ENCODE peak calls at places on chromosomes 12 and 14, in seven cellular contexts. L, P, M, B, O, Y and K are unnamed samples.

GRCh38 chr12:78164154-78164553 is 333.5 kb downstream of the NAV3 start:
- DNase-seq in B (no peak), P (no peak), L (no peak), Y (no peak), M (no peak), O (no peak), K (no peak)

GRCh38 chr14:64758711-64759554 is 54.7 kb downstream of the PLEKHG3 start:
- DNase-seq in B (no peak), L (no peak), P (no peak), Y (no peak), O (no peak), M (peak), K (no peak)

GRCh38 chr12:15230751-15231150 is 9.5 kb upstream of the RERG start:
- DNase-seq in P (no peak), M (no peak), O (no peak), Y (no peak), L (no peak), B (no peak), K (no peak)

GRCh38 chr12:89252284-89252683 is 100.0 kb downstream of the DUSP6 start:
- DNase-seq in P (no peak), L (no peak), M (no peak), B (no peak), Y (no peak), O (no peak), K (no peak)

GRCh38 chr12:64392221-64392620 is 1.7 kb upstream of the C12orf56 start:
- DNase-seq in Y (no peak), O (peak), M (no peak), P (no peak), B (no peak), L (no peak), K (peak)

GRCh38 chr12:45121224-45121623 is 70.3 kb upstream of the DBX2 start:
- DNase-seq in B (no peak), O (no peak), Y (no peak), P (no peak), M (no peak), L (no peak), K (no peak)

GRCh38 chr14:91482278-91483023 is 27.7 kb downstream of the PPP4R3A start:
- DNase-seq in P (no peak), O (no peak), M (no peak), B (no peak), L (no peak), Y (no peak), K (no peak)

GRCh38 chr12:90925562-90925961 is 29.4 kb downstream of the CCER1 start:
- DNase-seq in B (no peak), L (no peak), P (no peak), O (no peak), M (no peak), Y (no peak), K (no peak)

GRCh38 chr12:130984183-130985058 is 30.7 kb downstream of the ADGRD1 start:
- DNase-seq in L (no peak), P (no peak), Y (no peak), B (no peak), M (peak), O (no peak), K (no peak)

GRCh38 chr14:56998728-56999127 is 188.4 kb upstream of the OTX2 start:
- DNase-seq in B (no peak), O (peak), M (no peak), L (no peak), P (no peak), Y (no peak), K (no peak)

GRCh38 chr12:54040148-54040494 is 7.3 kb downstream of the HOXC5 start:
- DNase-seq in O (peak), P (no peak), L (no peak), M (no peak), Y (no peak), B (no peak), K (peak)

GRCh38 chr12:119171691-119172090 is 7.0 kb upstream of the HSPB8 start:
- DNase-seq in M (no peak), O (no peak), L (no peak), Y (no peak), P (no peak), B (no peak), K (no peak)

GRCh38 chr14:96629558-96630222 is 127.5 kb downstream of the PAPOLA start:
- DNase-seq in O (no peak), B (no peak), Y (no peak), L (no peak), P (no peak), M (no peak), K (no peak)

GRCh38 chr12:89529738-89530137 is 3.9 kb upstream of the POC1B start:
- DNase-seq in P (no peak), M (peak), B (no peak), L (no peak), O (peak), Y (peak), K (peak)

GRCh38 chr12:84763112-84763511 is 149.5 kb downstream of the SLC6A15 start:
- DNase-seq in M (no peak), L (no peak), B (no peak), Y (no peak), P (no peak), O (no peak), K (no peak)

GRCh38 chr12:57390174-57390573 is 40.7 kb downstream of the R3HDM2 start:
- DNase-seq in P (no peak), M (no peak), B (no peak), L (no peak), Y (no peak), O (no peak), K (no peak)

GRCh38 chr12:58106185-58106584 is 164.8 kb downstream of the ATP23 start:
- DNase-seq in M (no peak), O (no peak), L (no peak), P (no peak), Y (no peak), B (no peak), K (no peak)

GRCh38 chr12:89019439-89020120 is 332.7 kb downstream of the DUSP6 start:
- DNase-seq in B (peak), L (peak), O (peak), Y (peak), P (peak), M (peak), K (peak)

GRCh38 chr12:50003595-50003994 is 21.7 kb downstream of the RACGAP1 start:
- DNase-seq in P (no peak), O (no peak), B (no peak), L (no peak), Y (no peak), M (no peak), K (no peak)

GRCh38 chr12:17992002-17992656 is 97.9 kb downstream of the RERGL start:
- DNase-seq in O (peak), L (peak), B (no peak), P (peak), M (peak), Y (peak), K (peak)

GRCh38 chr12:1234073-1234472 is 243.1 kb downstream of the ERC1 start:
- DNase-seq in O (no peak), B (no peak), P (no peak), M (peak), Y (no peak), L (no peak), K (no peak)

GRCh38 chr14:73462815-73463214 is 4.5 kb upstream of the NUMB start:
- DNase-seq in B (no peak), P (no peak), O (peak), L (no peak), M (no peak), Y (no peak), K (no peak)

GRCh38 chr14:78606111-78606510 is 435.9 kb downstream of the NRXN3 start:
- DNase-seq in P (no peak), Y (no peak), O (no peak), L (no peak), M (no peak), B (no peak), K (no peak)

GRCh38 chr14:72284176-72284575 is 351.9 kb downstream of the RGS6 start:
- DNase-seq in M (no peak), Y (no peak), L (no peak), P (no peak), O (no peak), B (no peak), K (no peak)

GRCh38 chr12:74538491-74539258 is 1.0 kb downstream of the ATXN7L3B start:
- DNase-seq in L (no peak), P (no peak), B (no peak), O (peak), M (no peak), Y (no peak), K (peak)

GRCh38 chr12:102933168-102933567 is 16.1 kb upstream of the PAH start:
- DNase-seq in Y (no peak), L (no peak), M (no peak), P (no peak), O (no peak), B (no peak), K (no peak)

GRCh38 chr12:79194595-79194994 is 330.0 kb downstream of the SYT1 start:
- DNase-seq in L (no peak), M (no peak), B (no peak), O (no peak), Y (no peak), P (no peak), K (no peak)

GRCh38 chr12:1879633-1880032 is 38.8 kb downstream of the CACNA2D4 start:
- DNase-seq in O (no peak), M (no peak), B (no peak), Y (no peak), L (no peak), P (no peak), K (peak)

GRCh38 chr14:74737753-74738325 is 24.9 kb downstream of the FCF1 start:
- DNase-seq in O (no peak), M (no peak), L (no peak), P (no peak), Y (no peak), B (no peak), K (no peak)

GRCh38 chr14:35402323-35403084 is 2.0 kb downstream of the NFKBIA start:
- DNase-seq in O (no peak), B (no peak), L (no peak), P (no peak), M (no peak), Y (no peak), K (no peak)

GRCh38 chr12:130920711-130921381 is 32.9 kb upstream of the ADGRD1 start:
- DNase-seq in O (no peak), Y (no peak), L (no peak), M (no peak), P (no peak), B (no peak), K (no peak)

GRCh38 chr12:67811437-67812361 is 163.2 kb downstream of the DYRK2 start:
- DNase-seq in L (no peak), M (no peak), P (no peak), O (no peak), Y (no peak), B (no peak), K (no peak)

GRCh38 chr12:57735952-57736742 is 2.4 kb downstream of the AGAP2 start:
- DNase-seq in M (peak), B (no peak), L (no peak), Y (no peak), P (peak), O (peak), K (peak)

GRCh38 chr12:71477609-71478008 is 38.0 kb downstream of the LGR5 start:
- DNase-seq in Y (no peak), M (no peak), O (no peak), P (no peak), L (no peak), B (no peak), K (no peak)

GRCh38 chr14:50037837-50038236 is 78.5 kb downstream of the VCPKMT start:
- DNase-seq in M (no peak), Y (no peak), P (no peak), B (no peak), O (no peak), L (no peak), K (no peak)

GRCh38 chr12:123931686-123932321 is 40.8 kb downstream of the CCDC92 start:
- DNase-seq in O (no peak), Y (no peak), B (no peak), M (no peak), P (no peak), L (no peak), K (no peak)

GRCh38 chr12:111754671-111755070 is 12.1 kb upstream of the ALDH2 start:
- DNase-seq in Y (no peak), B (no peak), M (no peak), P (no peak), O (no peak), L (no peak), K (no peak)
- TF ChIP-seq SP1 in Y (no peak), B (no peak), M (no peak), P (no peak), O (no peak), L (no peak), K (no peak)

DNA sequence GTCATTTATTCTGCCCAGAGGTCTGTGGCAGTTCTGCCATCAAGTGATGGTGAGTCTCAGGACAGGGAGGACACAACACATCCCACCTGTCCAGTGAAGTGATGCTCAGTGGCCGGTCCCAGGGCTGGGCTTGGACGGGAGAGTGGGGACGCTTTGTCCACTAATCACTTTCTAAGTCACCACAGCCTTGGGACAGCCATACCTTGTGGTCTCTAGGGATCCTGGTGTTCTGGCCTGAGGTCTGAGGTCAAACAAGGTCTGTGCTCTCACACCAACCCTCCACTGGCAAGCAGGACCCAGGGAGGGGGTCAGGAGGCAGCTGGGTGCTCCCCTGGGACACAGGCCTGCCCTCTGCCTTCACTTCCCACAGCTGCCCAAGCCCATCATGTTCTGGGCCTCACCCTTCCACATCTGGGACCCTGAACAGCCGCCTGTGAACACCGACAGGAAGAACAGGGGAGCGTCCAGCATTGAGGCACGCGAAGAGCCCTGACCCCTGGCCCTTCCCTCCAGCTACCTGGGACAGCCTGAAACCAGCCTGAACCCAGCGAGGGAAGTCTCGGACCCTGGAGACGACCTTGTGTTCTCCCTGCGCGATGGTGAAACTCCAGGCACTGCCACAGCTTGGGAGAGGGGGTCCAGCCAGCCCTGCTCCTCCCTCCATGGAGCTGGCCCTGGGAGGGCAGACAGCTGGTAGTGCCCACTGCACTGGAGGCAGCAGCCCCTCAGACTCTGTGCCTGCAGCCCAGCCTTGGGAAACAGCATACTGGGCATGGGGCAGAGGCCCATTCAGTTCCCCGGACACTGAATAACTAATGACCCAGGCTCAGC is 19.7 kb upstream of the GPR132 start:
- DNase-seq in M (no peak), Y (no peak), L (no peak), B (no peak), O (no peak), P (no peak), K (no peak)
- TF ChIP-seq SP1 in M (no peak), Y (no peak), L (no peak), B (no peak), O (no peak), P (no peak), K (no peak)

GRCh38 chr12:107355004-107355565 is 261.7 kb upstream of the CRY1 start:
- DNase-seq in Y (no peak), L (no peak), B (no peak), M (no peak), O (no peak), P (no peak), K (no peak)

GRCh38 chr12:107356937-107357295 is 263.6 kb upstream of the CRY1 start:
- DNase-seq in B (no peak), Y (no peak), M (no peak), L (no peak), O (no peak), P (no peak), K (no peak)

GRCh38 chr12:107359382-107359781 is 266.0 kb upstream of the CRY1 start:
- DNase-seq in P (no peak), B (no peak), Y (no peak), M (no peak), O (no peak), L (no peak), K (no peak)

GRCh38 chr12:107355612-107356011 is 262.3 kb upstream of the CRY1 start:
- DNase-seq in P (no peak), O (no peak), M (peak), L (no peak), B (no peak), Y (no peak), K (no peak)

DNA sequence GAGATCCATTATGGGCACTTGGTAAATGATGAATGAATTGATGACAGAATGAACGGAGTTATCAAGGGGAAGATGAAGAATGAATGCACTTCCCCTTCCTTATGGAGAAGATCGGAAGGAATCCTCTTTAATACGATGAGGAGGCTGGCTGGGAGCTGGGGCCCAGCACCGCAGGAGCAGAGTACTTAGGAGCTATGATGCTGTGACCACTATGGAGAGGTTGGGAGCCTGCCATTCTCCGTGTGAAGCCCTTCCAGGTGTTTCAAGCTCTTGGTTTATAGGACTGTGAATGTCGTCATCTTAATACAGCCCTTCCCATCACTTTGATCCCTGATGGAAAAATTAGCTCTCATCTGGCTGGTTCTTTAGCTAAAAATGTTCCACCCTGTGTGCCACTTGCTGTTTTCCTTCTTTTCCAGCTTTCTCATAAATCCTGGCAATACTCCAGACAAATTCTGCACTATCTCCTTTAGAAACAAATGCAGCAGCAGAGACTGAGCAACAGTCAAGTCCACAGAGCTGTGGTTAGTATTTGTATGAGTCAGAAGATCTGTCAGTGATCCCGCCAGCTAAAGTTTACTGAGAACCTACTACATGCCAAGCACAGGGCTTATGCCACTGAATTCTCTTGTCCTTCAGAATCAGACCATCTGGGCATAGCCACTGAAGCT is 263.1 kb upstream of the CRY1 start:
- DNase-seq in O (no peak), L (no peak), B (no peak), P (no peak), M (peak), Y (no peak), K (no peak)
- TF ChIP-seq SP1 in O (no peak), L (no peak), B (no peak), P (no peak), M (no peak), Y (no peak), K (no peak)

GRCh38 chr12:31366104-31366621 is 40.2 kb upstream of the SINHCAF start:
- DNase-seq in O (no peak), Y (no peak), L (no peak), M (no peak), B (no peak), P (no peak), K (no peak)
- TF ChIP-seq SP1 in O (no peak), Y (no peak), L (no peak), M (no peak), B (no peak), P (no peak), K (no peak)

DNA sequence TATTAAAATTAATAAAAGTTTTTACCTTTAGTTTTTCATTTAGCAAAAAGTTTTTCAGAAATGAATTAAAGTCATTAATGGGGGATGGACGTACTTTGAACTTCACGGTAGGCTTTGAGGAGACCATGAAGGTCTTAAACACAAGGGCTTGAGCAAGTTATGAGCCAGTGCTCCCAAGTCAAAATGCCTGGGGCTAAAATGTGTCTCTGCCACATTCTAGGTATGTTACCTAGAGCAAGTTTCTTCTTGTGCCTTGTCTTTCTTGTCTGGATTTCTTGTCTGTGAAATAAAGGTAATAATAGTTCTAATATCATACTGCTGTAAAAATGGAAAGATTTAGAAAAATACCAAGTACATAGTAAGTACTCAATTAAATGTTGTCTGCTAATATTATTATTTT is 132.7 kb upstream of the USP15 start:
- DNase-seq in O (no peak), P (no peak), M (no peak), Y (no peak), B (no peak), L (no peak), K (no peak)
- TF ChIP-seq SP1 in O (no peak), P (no peak), M (no peak), Y (no peak), B (no peak), L (no peak), K (no peak)